ENCODE peak calls at places on chromosomes 16 and 17, in four cellular contexts. C is stomach, G is GM12892, O is body of pancreas. M is an unnamed sample.

GRCh38 chr16:89191033-89191900 is 9.1 kb downstream of the SLC22A31 start:
- DNase-seq in C (no peak), G (no peak), O (peak; percentile 3), M (no peak)

GRCh38 chr16:81376880-81377279 is 62.1 kb downstream of the GAN start:
- DNase-seq in C (no peak), G (no peak), O (no peak), M (no peak)

GRCh38 chr17:19569785-19570496 is 36.3 kb downstream of the SLC47A1 start:
- DNase-seq in C (no peak), G (no peak), O (no peak), M (no peak)

GRCh38 chr17:55756689-55757088 is 5.8 kb downstream of the PCTP start:
- DNase-seq in C (no peak), G (no peak), O (no peak), M (no peak)

GRCh38 chr17:79183221-79184158 is 108.9 kb downstream of the ENGASE start:
- DNase-seq in C (no peak), G (peak; percentile 54), O (no peak), M (no peak)

GRCh38 chr17:57197672-57198071 is 58.7 kb upstream of the MSI2 start:
- DNase-seq in C (no peak), G (no peak), O (no peak), M (no peak)

GRCh38 chr16:89593841-89594240 is 18.3 kb downstream of the CPNE7 start:
- DNase-seq in C (no peak), G (no peak), O (no peak), M (no peak)

GRCh38 chr16:68070249-68070725 is 14.9 kb upstream of the NFATC3 start:
- DNase-seq in C (no peak), G (no peak), O (no peak), M (no peak)

GRCh38 chr16:69186642-69187386 is at the start of gene SNTB2:
- DNase-seq in C (peak; percentile 95), G (peak; percentile 75), O (peak; percentile 96), M (peak; percentile 94)

GRCh38 chr16:69190046-69190588 is 3.2 kb downstream of the SNTB2 start:
- DNase-seq in C (no peak), G (no peak), O (no peak), M (no peak)

GRCh38 chr16:69188716-69189115 is 1.8 kb downstream of the SNTB2 start:
- DNase-seq in C (no peak), G (no peak), O (no peak), M (no peak)

GRCh38 chr16:69187387-69187890 is 475 bp downstream of the SNTB2 start:
- DNase-seq in C (peak; percentile 60), G (peak; percentile 45), O (peak; percentile 69), M (peak; percentile 61)

DNA sequence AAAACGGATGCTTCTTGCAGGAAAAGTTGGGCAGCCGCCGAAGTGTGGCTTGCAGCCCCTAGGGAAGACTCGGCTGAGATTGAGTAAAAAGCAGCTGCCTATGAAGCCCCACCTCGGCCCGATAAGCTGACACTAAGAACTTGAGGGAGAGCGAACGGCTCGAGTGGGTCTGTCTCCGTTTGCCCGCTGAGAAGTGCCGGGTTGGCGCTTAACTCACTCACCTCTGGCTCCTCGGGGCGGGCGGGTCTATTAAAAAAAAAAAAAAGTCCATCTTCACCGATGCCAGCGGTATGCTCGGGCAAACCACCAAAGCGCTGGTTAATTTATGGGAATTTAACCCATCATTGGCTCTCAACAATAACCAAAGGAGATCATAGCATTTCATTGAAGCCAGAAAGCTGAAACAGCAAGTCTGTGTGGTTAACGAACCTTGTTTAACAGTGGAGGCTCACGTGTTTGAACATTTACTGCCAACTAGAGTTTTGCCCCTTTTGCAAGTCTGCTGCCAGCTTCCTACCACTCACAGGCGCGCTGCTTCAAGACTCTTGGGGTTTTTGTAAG is 1.0 kb downstream of the SNTB2 start:
- DNase-seq in C (peak; percentile 43), G (peak; percentile 32), O (peak; percentile 58), M (peak; percentile 31)
- TF ChIP-seq POLR2A in C (no peak), G (no peak), O (no peak), M (peak; percentile 28)

DNA sequence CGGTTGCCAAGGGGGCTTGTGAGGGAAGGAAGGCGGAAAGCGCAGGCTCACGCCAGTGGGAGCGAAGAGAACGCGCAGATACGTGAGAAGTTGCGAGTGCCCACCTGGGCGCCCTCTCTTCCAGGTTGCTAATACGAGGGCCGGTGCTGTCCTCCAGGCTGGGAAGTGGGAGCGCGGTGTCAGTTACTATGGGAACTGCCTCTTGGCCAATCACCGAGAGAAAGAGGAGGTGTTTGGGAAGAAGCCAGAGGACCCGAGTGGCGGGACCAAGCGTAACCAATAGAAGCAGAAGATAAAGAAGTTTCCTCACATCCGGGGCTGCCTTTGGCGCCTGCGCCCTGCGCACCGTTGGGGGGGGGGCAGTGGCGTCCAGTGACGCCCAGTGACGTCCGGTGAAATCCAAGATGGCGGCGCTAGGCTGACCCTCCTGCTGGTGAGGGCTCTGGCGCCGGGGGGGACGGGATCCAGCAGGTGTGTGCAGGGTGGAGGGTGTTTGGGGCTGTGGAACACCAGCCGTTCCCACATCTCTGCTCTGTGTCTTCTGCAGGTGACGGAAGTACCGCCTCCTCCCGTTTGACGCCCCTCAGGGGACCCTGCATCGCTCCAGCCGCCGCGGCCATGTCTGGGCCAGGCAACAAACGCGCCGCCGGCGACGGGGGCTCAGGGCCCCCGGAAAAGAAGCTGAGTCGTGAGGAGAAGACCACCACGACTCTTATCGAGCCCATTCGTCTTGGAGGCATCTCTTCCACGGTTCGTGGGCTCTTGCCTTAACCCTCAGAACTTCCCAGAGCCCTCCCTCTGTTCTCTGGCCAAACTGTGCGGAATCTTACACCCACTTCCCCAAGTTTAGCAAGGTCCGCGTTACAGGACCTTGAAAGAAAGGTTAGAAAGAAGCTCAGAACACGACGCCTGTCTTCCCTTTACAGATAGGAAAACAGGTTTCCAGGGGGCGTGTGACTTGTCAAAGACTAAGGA is at the start of the genes CFAP119 and RNF40:
- DNase-seq in C (peak; percentile 97), G (peak; percentile 99), O (peak; percentile 97), M (peak; percentile 98)
- TF ChIP-seq POLR2A in C (no peak), G (peak; percentile 88), O (peak; percentile 30), M (peak; percentile 84)

GRCh38 chr16:56939801-56940200 is 7.9 kb downstream of the HERPUD1 start:
- DNase-seq in C (no peak), G (no peak), O (no peak), M (no peak)

GRCh38 chr16:56938664-56939513 is 6.9 kb downstream of the HERPUD1 start:
- DNase-seq in C (no peak), G (no peak), O (no peak), M (no peak)

GRCh38 chr16:56936491-56936890 is 4.5 kb downstream of the HERPUD1 start:
- DNase-seq in C (no peak), G (no peak), O (no peak), M (no peak)

GRCh38 chr16:56935201-56935600 is 3.3 kb downstream of the HERPUD1 start:
- DNase-seq in C (no peak), G (no peak), O (peak; percentile 1), M (no peak)

DNA sequence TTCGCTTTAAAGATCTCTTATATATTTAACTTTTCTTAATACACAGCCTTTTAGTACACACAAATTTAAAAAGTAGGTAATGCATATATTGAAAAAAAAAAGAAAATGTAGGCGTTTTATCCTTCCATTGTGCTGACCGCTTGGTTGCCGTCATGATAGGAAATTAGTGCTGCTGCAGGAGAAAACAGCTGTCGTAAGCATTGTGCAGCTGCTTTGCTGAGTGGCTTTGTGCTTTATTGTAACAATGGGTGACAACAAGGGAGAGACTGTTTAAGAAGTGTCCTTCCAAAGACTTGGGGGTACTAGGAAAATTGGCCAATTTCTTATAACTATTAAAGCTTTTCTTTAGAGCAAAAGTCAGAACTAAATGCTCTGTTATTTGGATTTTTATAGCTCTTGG is 5.0 kb downstream of the HERPUD1 start:
- DNase-seq in C (no peak), G (no peak), O (no peak), M (no peak)
- TF ChIP-seq POLR2A in C (no peak), G (no peak), O (no peak), M (no peak)

DNA sequence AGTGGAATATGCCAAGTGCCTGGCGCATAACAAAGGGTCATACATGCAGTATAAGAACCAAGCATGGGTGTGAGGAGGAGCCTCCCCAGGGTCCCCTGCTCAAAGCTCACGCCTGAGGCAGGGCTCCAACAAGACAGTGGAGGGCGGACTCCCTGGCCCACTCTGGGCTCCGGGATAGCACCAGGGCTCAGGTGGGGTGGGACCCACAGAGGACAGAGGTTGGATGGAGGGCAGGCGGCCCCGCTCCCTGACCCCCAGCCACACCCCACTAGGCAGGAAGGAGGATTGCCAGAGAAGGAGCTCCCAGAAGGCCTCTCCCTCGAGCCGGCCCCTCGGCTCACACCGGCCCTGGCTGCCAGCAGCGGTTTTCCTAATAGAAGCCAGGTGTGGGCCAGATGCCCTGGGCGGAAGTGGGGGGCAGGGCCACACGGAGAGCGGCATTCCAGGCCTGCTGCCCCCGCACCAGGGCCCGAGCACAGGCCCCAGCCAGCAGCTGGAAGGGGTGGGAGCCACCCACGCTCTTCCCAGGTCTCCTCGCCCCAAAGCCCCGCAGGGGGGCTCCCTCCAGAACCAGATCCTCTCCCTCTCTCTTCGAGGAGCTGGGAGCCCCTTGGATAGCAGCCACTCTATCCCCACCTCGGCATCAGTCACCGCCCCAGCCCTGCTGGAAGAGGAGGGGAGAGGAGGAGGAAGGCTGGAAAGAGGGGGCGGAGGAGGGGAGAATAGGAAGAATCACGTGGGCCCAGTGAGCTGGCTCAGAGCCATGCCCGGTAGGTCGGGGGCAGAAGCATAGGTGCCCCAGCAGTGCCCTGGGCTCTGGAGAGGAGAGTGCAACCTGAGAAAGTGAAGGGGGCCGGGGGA is 21.0 kb downstream of the VASN start:
- DNase-seq in C (peak; percentile 54), G (no peak), O (no peak), M (no peak)
- TF ChIP-seq POLR2A in C (no peak), G (no peak), O (no peak), M (no peak)

GRCh38 chr16:58026139-58026704 is 668 bp downstream of the MMP15 start:
- DNase-seq in C (peak; percentile 66), G (no peak), O (peak; percentile 71), M (peak; percentile 68)

GRCh38 chr16:58024347-58024672 is 1.2 kb upstream of the MMP15 start:
- DNase-seq in C (no peak), G (no peak), O (no peak), M (no peak)

GRCh38 chr16:58025351-58026138 is at the start of gene MMP15:
- DNase-seq in C (peak; percentile 94), G (peak; percentile 78), O (peak; percentile 94), M (peak; percentile 64)

GRCh38 chr16:58026705-58027340 is 1.3 kb downstream of the MMP15 start:
- DNase-seq in C (peak; percentile 39), G (no peak), O (peak; percentile 53), M (no peak)

DNA sequence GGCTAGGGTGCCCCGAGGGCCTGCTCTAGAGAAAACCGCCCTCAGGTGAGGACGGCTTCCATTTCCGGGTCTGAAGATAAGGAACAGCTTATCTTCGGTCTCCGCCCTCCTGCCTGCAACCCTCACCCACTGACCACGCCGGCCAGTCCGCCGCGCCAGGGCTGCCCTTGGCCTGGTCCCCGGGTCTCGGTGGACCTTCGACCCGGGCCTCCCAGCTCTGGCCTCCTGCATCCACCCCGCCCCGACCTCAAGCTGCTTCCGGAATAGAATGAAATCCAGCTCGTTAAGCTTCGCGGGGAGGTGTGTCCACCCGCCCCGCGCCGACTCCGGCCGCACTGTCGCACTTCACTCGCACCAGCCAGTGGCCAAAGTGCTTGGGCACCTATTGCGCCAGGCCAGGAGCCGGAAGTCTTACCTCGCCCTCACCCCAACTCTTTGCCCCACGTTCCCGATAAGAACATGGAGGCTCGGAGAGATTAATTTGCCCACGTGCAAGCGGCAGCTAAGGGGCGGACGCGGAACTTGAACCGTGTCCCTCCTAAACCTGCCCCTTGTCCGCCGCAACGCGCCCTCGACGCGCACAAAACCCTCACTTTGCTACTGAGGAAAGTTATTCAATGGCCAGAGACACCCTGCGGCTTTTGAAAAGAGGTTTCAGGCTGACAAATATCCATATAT is 742 bp upstream of the MMP15 start:
- DNase-seq in C (peak; percentile 94), G (no peak), O (peak; percentile 81), M (peak; percentile 59)
- TF ChIP-seq POLR2A in C (no peak), G (no peak), O (no peak), M (peak; percentile 9)

M was measured in adrenal gland.